ENCODE peak calls at places on chromosome 7, in seven cellular contexts. L is K562, A is HCT116, S is SK-N-SH, D is GM12878, R is HepG2, V is H1. U is an unnamed sample.

GRCh38 chr7:157573244-157573643 is 236.4 kb downstream of the DNAJB6 start:
- DNase-seq in L (no peak), A (no peak), S (no peak), D (no peak), R (no peak), V (no peak), U (no peak)

GRCh38 chr7:8282162-8282561 is 20.2 kb upstream of the ICA1 start:
- DNase-seq in L (no peak), A (no peak), S (no peak), D (no peak), R (no peak), V (no peak), U (no peak)

GRCh38 chr7:30062587-30062986 is 34.4 kb downstream of the PLEKHA8 start:
- DNase-seq in L (peak), A (peak), S (peak), D (no peak), R (peak), V (no peak), U (no peak)

GRCh38 chr7:99694201-99694911 is 14.6 kb upstream of the CYP3A5 start:
- DNase-seq in L (peak), A (no peak), S (no peak), D (no peak), R (peak), V (no peak), U (no peak)

GRCh38 chr7:90256778-90257177 is 11.8 kb downstream of the CFAP69 start:
- DNase-seq in L (no peak), A (no peak), S (no peak), D (no peak), R (no peak), V (no peak), U (no peak)

GRCh38 chr7:112481833-112482669 is 1.3 kb downstream of the LSMEM1 start:
- DNase-seq in L (peak), A (peak), S (no peak), D (no peak), R (no peak), V (peak), U (peak)

GRCh38 chr7:33639552-33640197 is 265.7 kb upstream of the BMPER start:
- DNase-seq in L (no peak), A (no peak), S (no peak), D (no peak), R (no peak), V (no peak), U (no peak)

GRCh38 chr7:76108540-76109233 is 60.8 kb downstream of the MDH2 start:
- DNase-seq in L (no peak), A (no peak), S (no peak), D (no peak), R (peak), V (no peak), U (peak)

GRCh38 chr7:29194594-29195417 is at the start of gene CHN2:
- DNase-seq in L (no peak), A (no peak), S (peak), D (no peak), R (peak), V (no peak), U (peak)

GRCh38 chr7:117716707-117717294 is 156.4 kb downstream of the CTTNBP2 start:
- DNase-seq in L (no peak), A (no peak), S (no peak), D (no peak), R (no peak), V (no peak), U (no peak)

GRCh38 chr7:27295236-27295635 is 52.6 kb downstream of the EVX1 start:
- DNase-seq in L (no peak), A (no peak), S (no peak), D (no peak), R (no peak), V (no peak), U (no peak)

GRCh38 chr7:157429001-157429679 is 92.3 kb downstream of the DNAJB6 start:
- DNase-seq in L (no peak), A (no peak), S (no peak), D (no peak), R (no peak), V (no peak), U (no peak)

GRCh38 chr7:157830331-157830730 is 493.5 kb downstream of the DNAJB6 start:
- DNase-seq in L (no peak), A (no peak), S (no peak), D (no peak), R (no peak), V (no peak), U (no peak)

GRCh38 chr7:25752967-25753791 is 398.8 kb upstream of the NFE2L3 start:
- DNase-seq in L (no peak), A (no peak), S (no peak), D (no peak), R (no peak), V (no peak), U (no peak)

GRCh38 chr7:101124376-101125056 is 2.4 kb upstream of the SERPINE1 start:
- DNase-seq in L (no peak), A (no peak), S (no peak), D (no peak), R (peak), V (no peak), U (no peak)

GRCh38 chr7:29479606-29480200 is 83.9 kb upstream of the PRR15 start:
- DNase-seq in L (no peak), A (no peak), S (no peak), D (no peak), R (no peak), V (no peak), U (no peak)

GRCh38 chr7:38863609-38864291 is 45.2 kb downstream of the VPS41 start:
- DNase-seq in L (no peak), A (peak), S (no peak), D (no peak), R (peak), V (peak), U (no peak)

GRCh38 chr7:113636727-113637421 is 281.9 kb downstream of the PPP1R3A start:
- DNase-seq in L (no peak), A (no peak), S (no peak), D (no peak), R (no peak), V (no peak), U (no peak)
- TF ChIP-seq JUND in L (no peak), A (peak), S (peak), D (no peak), R (no peak), V (no peak), U (no peak)

DNA sequence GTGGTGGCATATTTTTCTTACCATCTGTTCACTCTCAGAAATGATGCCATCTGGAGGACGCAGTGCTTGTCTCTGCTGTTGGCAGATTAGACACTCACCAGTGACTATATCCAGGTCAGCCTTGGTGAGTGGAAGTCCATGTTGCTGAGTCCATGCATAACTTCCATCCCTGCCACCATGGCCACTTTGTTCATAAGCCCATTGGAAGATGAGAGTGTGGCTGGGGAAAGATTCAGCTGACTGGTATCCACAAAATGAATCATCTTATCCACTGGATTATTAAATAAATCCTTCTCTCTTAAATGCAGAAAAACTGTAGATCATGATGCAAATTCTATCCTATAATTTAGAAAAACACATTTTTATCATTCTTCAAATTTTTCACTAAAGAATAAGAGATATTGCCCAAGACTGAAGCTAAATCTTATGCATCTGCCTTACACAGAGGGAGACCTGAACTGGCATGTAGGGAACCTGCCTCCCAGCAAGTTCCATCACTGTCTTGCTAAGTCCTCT is 726.9 kb downstream of the TNS3 start:
- DNase-seq in L (no peak), A (no peak), S (no peak), D (no peak), R (no peak), V (no peak), U (peak)
- TF ChIP-seq JUND in L (no peak), A (no peak), S (peak), D (no peak), R (no peak), V (no peak), U (no peak)

GRCh38 chr7:47528471-47528870 is 53.4 kb downstream of the TNS3 start:
- DNase-seq in L (no peak), A (no peak), S (no peak), D (no peak), R (no peak), V (no peak), U (no peak)

GRCh38 chr7:47525066-47525623 is 56.8 kb downstream of the TNS3 start:
- DNase-seq in L (no peak), A (no peak), S (no peak), D (no peak), R (no peak), V (no peak), U (no peak)

GRCh38 chr7:47529405-47529804 is 52.5 kb downstream of the TNS3 start:
- DNase-seq in L (no peak), A (no peak), S (no peak), D (no peak), R (no peak), V (no peak), U (no peak)

GRCh38 chr7:47523401-47523800 is 58.5 kb downstream of the TNS3 start:
- DNase-seq in L (no peak), A (no peak), S (no peak), D (no peak), R (no peak), V (no peak), U (no peak)

GRCh38 chr7:47526466-47526865 is 55.4 kb downstream of the TNS3 start:
- DNase-seq in L (no peak), A (no peak), S (no peak), D (no peak), R (no peak), V (no peak), U (no peak)
- TF ChIP-seq JUND in L (no peak), A (no peak), S (no peak), D (no peak), R (no peak), V (no peak), U (no peak)

GRCh38 chr7:50351267-50351666 is 46.8 kb downstream of the IKZF1 start:
- DNase-seq in L (no peak), A (no peak), S (no peak), D (no peak), R (no peak), V (no peak), U (no peak)

GRCh38 chr7:50352282-50352681 is 47.8 kb downstream of the IKZF1 start:
- DNase-seq in L (no peak), A (no peak), S (no peak), D (peak), R (no peak), V (no peak), U (no peak)

GRCh38 chr7:50349399-50349798 is 44.9 kb downstream of the IKZF1 start:
- DNase-seq in L (no peak), A (no peak), S (no peak), D (no peak), R (no peak), V (no peak), U (no peak)

GRCh38 chr7:50348469-50349162 is 44.1 kb downstream of the IKZF1 start:
- DNase-seq in L (no peak), A (no peak), S (no peak), D (no peak), R (no peak), V (no peak), U (no peak)

DNA sequence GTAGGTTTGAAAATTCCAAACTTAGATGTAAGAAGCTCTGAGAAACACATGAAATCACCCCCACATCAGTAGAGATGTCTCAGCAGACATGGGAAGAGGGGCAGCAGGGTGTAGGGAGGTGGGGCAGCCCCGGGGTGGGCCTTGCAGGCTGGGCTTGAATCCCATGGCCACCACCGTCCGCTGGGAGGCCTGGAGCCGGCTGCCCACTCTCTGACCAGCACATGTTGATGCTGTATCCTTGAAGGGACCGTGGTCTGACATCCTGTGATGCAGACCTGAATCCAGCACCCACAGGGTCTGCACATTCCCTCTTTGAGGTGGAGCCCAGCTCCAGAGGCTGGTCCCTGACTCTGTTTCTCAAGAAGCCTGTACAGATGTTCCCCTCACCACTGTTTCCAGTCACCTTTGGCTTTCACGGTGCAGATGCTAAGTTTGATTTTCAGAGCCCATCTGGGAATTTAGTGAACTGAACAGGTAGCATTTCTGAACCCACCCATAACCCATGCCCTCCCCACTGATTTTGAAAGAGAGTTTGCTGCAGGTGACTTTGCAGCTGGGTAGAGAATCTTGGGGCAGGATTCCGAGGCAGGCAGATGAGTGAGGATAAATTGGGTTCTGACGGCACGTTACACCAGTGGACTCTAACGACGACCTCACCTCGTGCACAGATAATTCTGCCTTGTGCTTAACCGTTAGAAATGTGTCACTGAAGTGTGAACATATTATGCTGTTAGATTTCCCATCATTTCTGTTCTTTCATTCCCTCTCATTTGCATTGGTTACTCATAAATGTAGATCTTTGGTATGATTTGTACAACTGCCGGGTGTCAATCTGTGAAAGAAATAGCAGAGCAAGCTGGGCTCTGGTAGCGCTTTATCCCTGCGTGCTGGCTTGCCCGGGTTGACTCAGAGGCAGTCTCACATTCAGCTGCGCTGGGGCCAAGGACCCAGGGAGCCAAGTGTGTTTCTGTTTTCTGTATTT is 45.7 kb downstream of the IKZF1 start:
- DNase-seq in L (peak), A (no peak), S (no peak), D (peak), R (no peak), V (no peak), U (no peak)
- TF ChIP-seq JUND in L (peak), A (no peak), S (no peak), D (peak), R (no peak), V (no peak), U (no peak)

DNA sequence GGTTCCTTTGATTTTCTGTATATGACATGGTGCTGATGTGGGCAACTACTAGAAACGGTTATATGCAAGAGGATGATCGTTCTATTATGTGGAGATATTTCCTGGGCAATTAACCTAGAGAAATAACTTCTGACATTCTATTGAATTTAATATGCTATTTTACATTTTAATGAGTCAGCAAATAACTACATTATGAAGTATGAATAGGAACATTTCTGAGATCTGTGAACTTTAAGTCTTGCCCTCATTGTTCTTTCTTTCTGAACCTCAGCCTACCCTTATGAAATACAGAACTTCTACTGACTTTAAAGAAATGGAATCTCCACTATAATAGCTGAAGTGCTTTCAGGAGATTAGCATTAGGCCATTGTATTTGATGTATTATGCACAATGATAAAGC is 59.6 kb downstream of the ZNF800 start:
- DNase-seq in L (no peak), A (no peak), S (no peak), D (no peak), R (no peak), V (no peak), U (no peak)
- TF ChIP-seq JUND in L (no peak), A (no peak), S (no peak), D (no peak), R (no peak), V (no peak), U (no peak)

U was measured in T47D.